ENCODE peak calls at places on chromosomes 16 and 17, in eight cellular contexts. One of them, this sample, is unnamed.

GRCh38 chr16:85865-86264 is 7.8 kb downstream of the MPG start:
- DNase-seq in SW 1271: no peak
- DNase-seq in AG09309: no peak
- DNase-seq in stimulated activated naive B cell treated with anti-CD40 and anti-IgM and Interleukin-4, amounts not matched to agents 10 μg/mL and 1 μg/mL and 100 μg/mL, for 72 hours: no peak
- DNase-seq in stimulated activated CD8-positive, alpha-beta memory T cell treated with anti-CD3 and anti-CD28 coated beads, Interleukin-12 subunit alpha, Interleukin-12 subunit beta, amount 100 ng/mL, for 4 hours: no peak
- DNase-seq in ACHN: no peak
- DNase-seq in NCI-H774: no peak
- DNase-seq in NCI-H1092 treated with DMSO at 0.1 percent for 48 hours: no peak
- DNase-seq in this sample: no peak

GRCh38 chr16:67191410-67191994 is 453 bp upstream of the E2F4 start:
- DNase-seq in stimulated activated CD8-positive, alpha-beta memory T cell treated with anti-CD3 and anti-CD28 coated beads, Interleukin-12 subunit alpha, Interleukin-12 subunit beta, amount 100 ng/mL, for 4 hours: no peak
- DNase-seq in ACHN: no peak
- DNase-seq in AG09309: no peak
- DNase-seq in stimulated activated naive B cell treated with anti-CD40 and anti-IgM and Interleukin-4, amounts not matched to agents 10 μg/mL and 1 μg/mL and 100 μg/mL, for 72 hours: no peak
- DNase-seq in SW 1271: no peak
- DNase-seq in NCI-H774: no peak
- DNase-seq in NCI-H1092 treated with DMSO at 0.1 percent for 48 hours: no peak
- DNase-seq in this sample: no peak

GRCh38 chr17:36002631-36003030 is 1.3 kb upstream of the CCL15 start:
- DNase-seq in AG09309: no peak
- DNase-seq in NCI-H1092 treated with DMSO at 0.1 percent for 48 hours: no peak
- DNase-seq in stimulated activated naive B cell treated with anti-CD40 and anti-IgM and Interleukin-4, amounts not matched to agents 10 μg/mL and 1 μg/mL and 100 μg/mL, for 72 hours: peak
- DNase-seq in SW 1271: no peak
- DNase-seq in ACHN: no peak
- DNase-seq in stimulated activated CD8-positive, alpha-beta memory T cell treated with anti-CD3 and anti-CD28 coated beads, Interleukin-12 subunit alpha, Interleukin-12 subunit beta, amount 100 ng/mL, for 4 hours: no peak
- DNase-seq in NCI-H774: no peak
- DNase-seq in this sample: no peak

GRCh38 chr16:72932677-72933335 is 115.1 kb downstream of the ZFHX3 start:
- DNase-seq in stimulated activated CD8-positive, alpha-beta memory T cell treated with anti-CD3 and anti-CD28 coated beads, Interleukin-12 subunit alpha, Interleukin-12 subunit beta, amount 100 ng/mL, for 4 hours: no peak
- DNase-seq in SW 1271: no peak
- DNase-seq in AG09309: no peak
- DNase-seq in NCI-H1092 treated with DMSO at 0.1 percent for 48 hours: no peak
- DNase-seq in NCI-H774: no peak
- DNase-seq in stimulated activated naive B cell treated with anti-CD40 and anti-IgM and Interleukin-4, amounts not matched to agents 10 μg/mL and 1 μg/mL and 100 μg/mL, for 72 hours: no peak
- DNase-seq in ACHN: no peak
- DNase-seq in this sample: no peak

GRCh38 chr17:47739150-47739549 is 6.1 kb downstream of the TBX21 start:
- DNase-seq in NCI-H774: no peak
- DNase-seq in AG09309: no peak
- DNase-seq in SW 1271: no peak
- DNase-seq in NCI-H1092 treated with DMSO at 0.1 percent for 48 hours: no peak
- DNase-seq in stimulated activated CD8-positive, alpha-beta memory T cell treated with anti-CD3 and anti-CD28 coated beads, Interleukin-12 subunit alpha, Interleukin-12 subunit beta, amount 100 ng/mL, for 4 hours: no peak
- DNase-seq in ACHN: no peak
- DNase-seq in stimulated activated naive B cell treated with anti-CD40 and anti-IgM and Interleukin-4, amounts not matched to agents 10 μg/mL and 1 μg/mL and 100 μg/mL, for 72 hours: no peak
- DNase-seq in this sample: peak

GRCh38 chr17:77235370-77236080 is 94.8 kb downstream of the SEC14L1 start:
- DNase-seq in SW 1271: no peak
- DNase-seq in NCI-H1092 treated with DMSO at 0.1 percent for 48 hours: no peak
- DNase-seq in AG09309: peak
- DNase-seq in NCI-H774: no peak
- DNase-seq in stimulated activated naive B cell treated with anti-CD40 and anti-IgM and Interleukin-4, amounts not matched to agents 10 μg/mL and 1 μg/mL and 100 μg/mL, for 72 hours: no peak
- DNase-seq in stimulated activated CD8-positive, alpha-beta memory T cell treated with anti-CD3 and anti-CD28 coated beads, Interleukin-12 subunit alpha, Interleukin-12 subunit beta, amount 100 ng/mL, for 4 hours: no peak
- DNase-seq in ACHN: no peak
- DNase-seq in this sample: no peak

GRCh38 chr17:38751144-38751802 is 1.3 kb upstream of the PSMB3 start:
- DNase-seq in AG09309: no peak
- DNase-seq in ACHN: peak
- DNase-seq in SW 1271: no peak
- DNase-seq in stimulated activated CD8-positive, alpha-beta memory T cell treated with anti-CD3 and anti-CD28 coated beads, Interleukin-12 subunit alpha, Interleukin-12 subunit beta, amount 100 ng/mL, for 4 hours: no peak
- DNase-seq in stimulated activated naive B cell treated with anti-CD40 and anti-IgM and Interleukin-4, amounts not matched to agents 10 μg/mL and 1 μg/mL and 100 μg/mL, for 72 hours: no peak
- DNase-seq in NCI-H774: peak
- DNase-seq in NCI-H1092 treated with DMSO at 0.1 percent for 48 hours: peak
- DNase-seq in this sample: no peak

GRCh38 chr16:85166281-85166680 is 54.0 kb upstream of the CIBAR2 start:
- DNase-seq in NCI-H774: no peak
- DNase-seq in NCI-H1092 treated with DMSO at 0.1 percent for 48 hours: no peak
- DNase-seq in stimulated activated CD8-positive, alpha-beta memory T cell treated with anti-CD3 and anti-CD28 coated beads, Interleukin-12 subunit alpha, Interleukin-12 subunit beta, amount 100 ng/mL, for 4 hours: no peak
- DNase-seq in SW 1271: no peak
- DNase-seq in AG09309: no peak
- DNase-seq in ACHN: no peak
- DNase-seq in stimulated activated naive B cell treated with anti-CD40 and anti-IgM and Interleukin-4, amounts not matched to agents 10 μg/mL and 1 μg/mL and 100 μg/mL, for 72 hours: no peak
- DNase-seq in this sample: no peak

GRCh38 chr17:2936771-2937321 is 126.6 kb downstream of the OR1D5 start:
- DNase-seq in SW 1271: no peak
- DNase-seq in stimulated activated CD8-positive, alpha-beta memory T cell treated with anti-CD3 and anti-CD28 coated beads, Interleukin-12 subunit alpha, Interleukin-12 subunit beta, amount 100 ng/mL, for 4 hours: no peak
- DNase-seq in AG09309: no peak
- DNase-seq in NCI-H1092 treated with DMSO at 0.1 percent for 48 hours: no peak
- DNase-seq in stimulated activated naive B cell treated with anti-CD40 and anti-IgM and Interleukin-4, amounts not matched to agents 10 μg/mL and 1 μg/mL and 100 μg/mL, for 72 hours: no peak
- DNase-seq in ACHN: no peak
- DNase-seq in NCI-H774: peak
- DNase-seq in this sample: no peak

GRCh38 chr16:85149776-85150175 is 37.5 kb upstream of the CIBAR2 start:
- DNase-seq in stimulated activated naive B cell treated with anti-CD40 and anti-IgM and Interleukin-4, amounts not matched to agents 10 μg/mL and 1 μg/mL and 100 μg/mL, for 72 hours: no peak
- DNase-seq in ACHN: no peak
- DNase-seq in AG09309: no peak
- DNase-seq in NCI-H1092 treated with DMSO at 0.1 percent for 48 hours: no peak
- DNase-seq in NCI-H774: no peak
- DNase-seq in stimulated activated CD8-positive, alpha-beta memory T cell treated with anti-CD3 and anti-CD28 coated beads, Interleukin-12 subunit alpha, Interleukin-12 subunit beta, amount 100 ng/mL, for 4 hours: no peak
- DNase-seq in SW 1271: no peak
- DNase-seq in this sample: peak

GRCh38 chr16:48053346-48053745 is 102.4 kb downstream of the ABCC12 start:
- DNase-seq in NCI-H774: no peak
- DNase-seq in AG09309: no peak
- DNase-seq in NCI-H1092 treated with DMSO at 0.1 percent for 48 hours: no peak
- DNase-seq in stimulated activated naive B cell treated with anti-CD40 and anti-IgM and Interleukin-4, amounts not matched to agents 10 μg/mL and 1 μg/mL and 100 μg/mL, for 72 hours: no peak
- DNase-seq in ACHN: peak
- DNase-seq in SW 1271: no peak
- DNase-seq in stimulated activated CD8-positive, alpha-beta memory T cell treated with anti-CD3 and anti-CD28 coated beads, Interleukin-12 subunit alpha, Interleukin-12 subunit beta, amount 100 ng/mL, for 4 hours: no peak
- DNase-seq in this sample: no peak

GRCh38 chr17:29891131-29891530 is 38.9 kb downstream of the SSH2 start:
- DNase-seq in NCI-H774: no peak
- DNase-seq in ACHN: no peak
- DNase-seq in NCI-H1092 treated with DMSO at 0.1 percent for 48 hours: no peak
- DNase-seq in AG09309: no peak
- DNase-seq in stimulated activated naive B cell treated with anti-CD40 and anti-IgM and Interleukin-4, amounts not matched to agents 10 μg/mL and 1 μg/mL and 100 μg/mL, for 72 hours: no peak
- DNase-seq in SW 1271: no peak
- DNase-seq in stimulated activated CD8-positive, alpha-beta memory T cell treated with anti-CD3 and anti-CD28 coated beads, Interleukin-12 subunit alpha, Interleukin-12 subunit beta, amount 100 ng/mL, for 4 hours: no peak
- DNase-seq in this sample: no peak